ENCODE peak calls at places on chromosomes 2 and 18, in five cellular contexts. U, B, I, J and T are unnamed samples.

GRCh38 chr2:20990446-20990988 is 53.4 kb downstream of the APOB start:
- DNase-seq in U (no peak), B (no peak), I (no peak), J (no peak), T (no peak)

GRCh38 chr2:1613731-1614354 is 130.5 kb downstream of the PXDN start:
- DNase-seq in U (no peak), B (no peak), I (no peak), J (no peak), T (no peak)

GRCh38 chr2:26488463-26489212 is 10.7 kb upstream of the OTOF start:
- DNase-seq in U (no peak), B (no peak), I (no peak), J (no peak), T (no peak)

GRCh38 chr18:13390196-13390595 is 171.6 kb downstream of the LDLRAD4 start:
- DNase-seq in U (no peak), B (no peak), I (no peak), J (peak; percentile 40), T (no peak)

GRCh38 chr18:58900015-58900649 is 35.5 kb downstream of the ZNF532 start:
- DNase-seq in U (no peak), B (no peak), I (no peak), J (no peak), T (no peak)

GRCh38 chr2:217206326-217206725 is 346.5 kb upstream of the TNP1 start:
- DNase-seq in U (no peak), B (no peak), I (no peak), J (no peak), T (no peak)

GRCh38 chr2:239467956-239468490 is 67.2 kb upstream of the HDAC4 start:
- DNase-seq in U (no peak), B (no peak), I (no peak), J (no peak), T (no peak)

GRCh38 chr2:231662028-231662810 is 46.1 kb upstream of the PTMA start:
- DNase-seq in U (peak; percentile 99), B (peak; percentile 94), I (peak; percentile 96), J (peak; percentile 98), T (peak; percentile 97)

GRCh38 chr2:234765315-234765714 is 186.5 kb upstream of the SH3BP4 start:
- DNase-seq in U (no peak), B (no peak), I (no peak), J (no peak), T (no peak)

GRCh38 chr2:86441789-86442641 is 844 bp downstream of the KDM3A start:
- DNase-seq in U (peak; percentile 60), B (peak; percentile 65), I (peak; percentile 67), J (peak; percentile 51), T (peak; percentile 54)

GRCh38 chr2:237459741-237460174 is 27.3 kb upstream of the MLPH start:
- DNase-seq in U (no peak), B (no peak), I (no peak), J (no peak), T (no peak)

GRCh38 chr18:62436636-62437519 is 85.9 kb upstream of the ZCCHC2 start:
- DNase-seq in U (peak; percentile 82), B (no peak), I (no peak), J (no peak), T (no peak)

DNA sequence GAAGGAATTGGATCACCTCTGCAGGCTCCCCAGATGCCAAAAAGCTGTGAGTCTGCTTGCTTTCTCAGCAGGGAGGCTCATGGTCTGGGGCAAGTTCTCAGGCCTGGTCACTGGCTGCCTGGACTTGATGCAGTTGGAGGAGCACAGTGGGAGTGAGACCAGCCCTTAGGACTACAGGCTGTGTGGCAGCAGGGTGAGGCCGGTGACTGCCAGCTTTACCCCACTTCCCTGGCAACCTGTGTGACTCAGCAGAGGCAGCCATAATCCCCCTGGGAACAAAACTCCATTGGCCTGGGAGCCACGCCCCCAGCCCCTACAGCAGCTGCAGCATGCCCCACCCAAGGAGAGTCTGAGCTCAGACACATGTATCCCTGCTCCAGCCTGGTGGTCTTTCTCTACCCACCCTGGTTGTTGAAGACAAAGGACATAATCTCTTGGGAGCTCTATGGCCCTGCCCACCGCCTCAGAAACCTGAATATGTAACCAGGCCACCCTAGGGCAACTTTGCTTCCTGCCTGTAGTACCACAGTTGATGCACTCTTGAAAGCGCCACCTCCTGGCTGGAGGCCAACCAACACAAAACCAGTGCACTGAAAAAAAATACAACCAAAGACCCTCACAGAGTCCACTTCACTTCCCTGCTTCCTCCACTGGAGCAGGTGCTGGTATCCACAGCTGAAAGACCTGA is 106.8 kb upstream of the SPATS2L start:
- DNase-seq in U (no peak), B (no peak), I (no peak), J (peak; percentile 68), T (no peak)
- TF ChIP-seq CTCF in U (no peak), B (no peak), I (no peak), J (peak; percentile 40), T (no peak)

GRCh38 chr2:106890611-106891010 is 4.6 kb upstream of the ST6GAL2 start:
- DNase-seq in U (no peak), B (no peak), I (no peak), J (no peak), T (no peak)

GRCh38 chr2:106886916-106887758 is 1.2 kb upstream of the ST6GAL2 start:
- DNase-seq in U (peak; percentile 65), B (no peak), I (peak; percentile 53), J (peak; percentile 85), T (no peak)

GRCh38 chr2:106885326-106885725 is 641 bp downstream of the ST6GAL2 start:
- DNase-seq in U (no peak), B (no peak), I (no peak), J (no peak), T (no peak)

GRCh38 chr2:106882658-106883057 is 3.3 kb downstream of the ST6GAL2 start:
- DNase-seq in U (no peak), B (no peak), I (no peak), J (no peak), T (no peak)

GRCh38 chr2:106885981-106886915 is at the start of gene ST6GAL2:
- DNase-seq in U (peak; percentile 33), B (no peak), I (peak; percentile 52), J (peak; percentile 77), T (no peak)
- TF ChIP-seq CTCF in U (no peak), B (no peak), I (no peak), J (no peak), T (no peak)

GRCh38 chr18:3294435-3295080 is 32.6 kb downstream of the MYL12B start:
- DNase-seq in U (no peak), B (no peak), I (no peak), J (no peak), T (no peak)

GRCh38 chr18:3293196-3293951 is 31.4 kb downstream of the MYL12B start:
- DNase-seq in U (no peak), B (no peak), I (no peak), J (no peak), T (no peak)

DNA sequence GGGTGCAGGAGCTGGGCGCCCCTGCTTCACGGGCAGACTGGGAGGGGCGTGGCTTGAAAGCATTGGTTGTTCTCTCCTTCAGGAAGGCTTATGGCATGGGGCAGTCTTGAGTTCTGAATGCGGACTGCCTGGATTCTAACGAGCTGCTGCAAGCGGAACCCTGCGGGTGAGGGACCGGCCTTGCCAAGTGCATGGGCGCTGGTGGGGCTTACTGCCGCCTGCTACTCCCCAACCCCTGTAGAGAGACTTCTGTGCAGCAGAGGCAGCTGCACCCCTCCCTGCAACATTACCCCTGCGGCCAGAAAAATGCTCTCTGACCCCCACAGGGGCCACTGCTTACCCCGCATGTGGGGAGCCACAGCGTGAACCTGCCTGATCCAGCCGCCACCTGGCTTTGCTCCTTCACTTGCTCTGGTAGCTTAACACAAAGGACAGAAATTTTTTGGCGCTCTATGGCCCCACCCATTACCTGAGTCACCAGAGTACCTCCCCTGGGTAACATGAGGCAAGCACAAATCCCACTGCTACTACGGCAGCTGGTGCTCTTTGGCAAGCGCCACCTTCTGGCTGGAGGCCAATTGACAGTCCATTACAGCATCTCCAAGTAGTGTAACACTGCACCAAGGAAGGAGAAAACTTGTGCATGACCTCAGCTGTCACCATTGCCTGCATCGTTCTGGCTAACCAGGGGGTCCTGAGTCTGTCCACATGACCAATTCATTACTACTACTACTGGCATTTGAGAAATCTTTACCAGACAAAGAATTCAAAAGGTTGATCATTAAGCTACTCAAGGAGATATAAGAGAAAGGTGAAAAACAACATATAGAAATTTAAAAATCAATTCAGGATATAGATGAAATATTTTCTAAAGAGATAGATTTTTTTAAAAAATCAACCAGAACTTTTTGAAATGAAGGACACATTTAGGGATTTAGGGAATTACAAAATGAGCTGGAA is 35.4 kb downstream of the MYL12B start:
- DNase-seq in U (peak; percentile 97), B (peak; percentile 91), I (peak; percentile 89), J (peak; percentile 96), T (peak; percentile 82)
- TF ChIP-seq CTCF in U (peak; percentile 49), B (peak; percentile 80), I (peak; percentile 77), J (peak; percentile 92), T (no peak)

GRCh38 chr2:45850558-45850957 is 199.1 kb downstream of the PRKCE start:
- DNase-seq in U (no peak), B (no peak), I (no peak), J (no peak), T (no peak)
- TF ChIP-seq CTCF in U (no peak), B (no peak), I (no peak), J (no peak), T (no peak)

DNA sequence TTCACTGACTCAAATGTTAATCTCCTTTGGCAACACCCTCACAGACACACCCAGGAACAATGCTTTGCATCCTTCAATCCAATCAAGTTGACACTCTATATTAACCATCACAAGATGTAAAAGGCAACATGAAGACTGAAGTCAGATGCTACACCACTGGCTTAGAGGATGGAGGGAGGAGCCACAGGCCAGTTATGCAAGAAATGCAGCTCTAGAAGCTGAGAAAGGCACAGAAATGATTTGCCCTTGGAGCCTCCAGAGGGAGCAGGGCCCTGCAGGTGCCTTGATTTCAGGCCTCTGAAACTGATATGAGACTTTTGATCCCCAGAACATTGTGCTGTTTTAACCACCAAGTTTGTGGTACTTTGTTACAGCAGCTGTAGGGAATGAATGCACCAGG is 276.3 kb downstream of the KCNS3 start:
- DNase-seq in U (no peak), B (no peak), I (no peak), J (no peak), T (no peak)
- TF ChIP-seq CTCF in U (no peak), B (no peak), I (no peak), J (no peak), T (no peak)

DNA sequence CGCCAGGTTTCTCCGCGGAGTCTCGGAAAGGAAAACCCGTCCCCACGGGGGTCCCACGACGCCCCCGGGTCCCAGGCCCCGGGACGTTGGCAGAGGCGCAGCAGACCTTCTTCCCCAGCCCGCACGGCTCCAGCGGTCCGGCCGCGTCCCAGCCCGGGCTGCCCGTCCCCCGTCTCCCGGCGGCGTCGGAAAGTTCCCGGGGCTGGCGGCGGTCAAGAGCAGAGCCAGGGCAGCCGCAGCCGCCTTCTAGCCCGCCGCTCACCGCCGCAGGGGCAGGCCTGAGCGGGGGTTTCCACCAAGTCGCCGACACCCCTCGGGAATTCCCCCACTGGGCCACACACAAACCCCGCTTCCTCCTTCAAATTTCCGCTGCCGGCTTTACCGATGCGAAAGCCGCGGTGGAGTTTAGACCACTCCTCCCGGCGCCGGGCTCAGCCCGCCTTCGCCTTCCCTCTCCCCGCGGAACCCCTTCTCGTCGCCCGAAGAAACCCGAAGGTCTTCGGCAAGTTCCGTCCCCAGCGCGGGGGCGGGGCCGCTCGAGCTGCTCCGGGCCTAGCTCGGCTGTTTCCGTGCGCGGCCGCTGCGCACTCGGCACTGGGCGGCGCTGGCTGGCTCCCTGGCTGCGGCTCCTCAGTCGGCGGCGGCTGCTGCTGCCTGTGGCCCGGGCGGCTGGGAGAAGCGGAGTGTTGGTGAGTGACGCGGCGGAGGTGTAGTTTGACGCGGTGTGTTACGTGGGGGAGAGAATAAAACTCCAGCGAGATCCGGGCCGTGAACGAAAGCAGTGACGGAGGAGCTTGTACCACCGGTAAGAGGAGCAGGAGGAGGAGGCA is at the start of gene CREB1:
- DNase-seq in U (peak; percentile 99), B (peak; percentile 100), I (peak; percentile 100), J (peak; percentile 100), T (peak; percentile 100)
- TF ChIP-seq CTCF in U (no peak), B (no peak), I (no peak), J (peak; percentile 9), T (no peak)

GRCh38 chr18:666177-666576 is 8.7 kb downstream of the TYMS start:
- DNase-seq in U (no peak), B (no peak), I (no peak), J (peak; percentile 67), T (no peak)
- TF ChIP-seq CTCF in U (no peak), B (no peak), I (no peak), J (peak; percentile 90), T (no peak)